ENCODE peak calls at places on chromosome 12, in five cellular contexts. U, I, Z, G and S are unnamed samples.

GRCh38 chr12:91964501-91964900 is 181.1 kb downstream of the BTG1 start:
- DNase-seq in U (no peak), I (no peak), Z (peak; percentile 44), G (no peak), S (no peak)

GRCh38 chr12:53495903-53496751 is 3.1 kb downstream of the MAP3K12 start:
- DNase-seq in U (no peak), I (no peak), Z (peak; percentile 46), G (peak; percentile 65), S (no peak)

GRCh38 chr12:119784673-119785072 is 92.4 kb downstream of the CIT start:
- DNase-seq in U (no peak), I (no peak), Z (no peak), G (no peak), S (no peak)

GRCh38 chr12:75760481-75761324 is 249.3 kb upstream of the KRR1 start:
- DNase-seq in U (peak; percentile 55), I (no peak), Z (no peak), G (no peak), S (peak; percentile 83)

GRCh38 chr12:105423921-105424320 is 93.4 kb downstream of the C12orf75 start:
- DNase-seq in U (peak; percentile 40), I (no peak), Z (no peak), G (peak; percentile 43), S (no peak)

GRCh38 chr12:43338848-43339526 is 213.0 kb downstream of the ADAMTS20 start:
- DNase-seq in U (no peak), I (peak; percentile 76), Z (peak; percentile 77), G (no peak), S (no peak)

GRCh38 chr12:104793280-104793679 is 164.8 kb downstream of the SLC41A2 start:
- DNase-seq in U (no peak), I (no peak), Z (peak; percentile 90), G (no peak), S (no peak)

GRCh38 chr12:34290191-34290995 is 268.1 kb downstream of the ALG10 start:
- DNase-seq in U (no peak), I (no peak), Z (no peak), G (no peak), S (no peak)

GRCh38 chr12:125203145-125203765 is 138.0 kb downstream of the AACS start:
- DNase-seq in U (peak; percentile 77), I (no peak), Z (no peak), G (peak; percentile 34), S (peak; percentile 75)

GRCh38 chr12:10623131-10623530 is 9.7 kb upstream of the MAGOHB start:
- DNase-seq in U (no peak), I (no peak), Z (no peak), G (no peak), S (no peak)

GRCh38 chr12:99619389-99620158 is 28.0 kb upstream of the GARIN6 start:
- DNase-seq in U (peak; percentile 92), I (peak; percentile 66), Z (peak; percentile 40), G (peak; percentile 9), S (peak; percentile 67)

GRCh38 chr12:42705863-42706262 is 116.3 kb upstream of the PRICKLE1 start:
- DNase-seq in U (no peak), I (no peak), Z (peak; percentile 99), G (no peak), S (no peak)

GRCh38 chr12:32641287-32641901 is 37.7 kb upstream of the DNM1L start:
- DNase-seq in U (no peak), I (no peak), Z (no peak), G (no peak), S (no peak)

GRCh38 chr12:64169999-64170398 is 52.1 kb downstream of the KICS2 start:
- DNase-seq in U (no peak), I (no peak), Z (peak; percentile 41), G (no peak), S (no peak)

GRCh38 chr12:124655317-124656213 is 88.2 kb upstream of the NCOR2 start:
- DNase-seq in U (no peak), I (no peak), Z (peak; percentile 97), G (no peak), S (no peak)

GRCh38 chr12:45611061-45611460 is 118.4 kb upstream of the ARID2 start:
- DNase-seq in U (no peak), I (no peak), Z (no peak), G (no peak), S (no peak)

GRCh38 chr12:93622485-93622884 is 50.0 kb downstream of the SOCS2 start:
- DNase-seq in U (no peak), I (no peak), Z (peak; percentile 79), G (no peak), S (no peak)

GRCh38 chr12:23771230-23771949 is 178.1 kb downstream of the SOX5 start:
- DNase-seq in U (no peak), I (no peak), Z (peak; percentile 21), G (no peak), S (no peak)

GRCh38 chr12:75481013-75481705 is 604 bp downstream of the GLIPR1 start:
- DNase-seq in U (peak; percentile 76), I (peak; percentile 40), Z (no peak), G (no peak), S (peak; percentile 57)

GRCh38 chr12:5396541-5396940 is 35.4 kb upstream of the NTF3 start:
- DNase-seq in U (no peak), I (no peak), Z (no peak), G (no peak), S (no peak)

GRCh38 chr12:54411398-54412241 is 7.4 kb downstream of the ITGA5 start:
- DNase-seq in U (peak; percentile 74), I (no peak), Z (peak; percentile 92), G (peak; percentile 76), S (peak; percentile 57)

GRCh38 chr12:104168596-104168995 is 30.6 kb upstream of the NFYB start:
- DNase-seq in U (no peak), I (no peak), Z (no peak), G (no peak), S (no peak)

GRCh38 chr12:89040146-89040964 is 311.9 kb downstream of the DUSP6 start:
- DNase-seq in U (no peak), I (peak; percentile 98), Z (peak; percentile 48), G (no peak), S (peak; percentile 57)

DNA sequence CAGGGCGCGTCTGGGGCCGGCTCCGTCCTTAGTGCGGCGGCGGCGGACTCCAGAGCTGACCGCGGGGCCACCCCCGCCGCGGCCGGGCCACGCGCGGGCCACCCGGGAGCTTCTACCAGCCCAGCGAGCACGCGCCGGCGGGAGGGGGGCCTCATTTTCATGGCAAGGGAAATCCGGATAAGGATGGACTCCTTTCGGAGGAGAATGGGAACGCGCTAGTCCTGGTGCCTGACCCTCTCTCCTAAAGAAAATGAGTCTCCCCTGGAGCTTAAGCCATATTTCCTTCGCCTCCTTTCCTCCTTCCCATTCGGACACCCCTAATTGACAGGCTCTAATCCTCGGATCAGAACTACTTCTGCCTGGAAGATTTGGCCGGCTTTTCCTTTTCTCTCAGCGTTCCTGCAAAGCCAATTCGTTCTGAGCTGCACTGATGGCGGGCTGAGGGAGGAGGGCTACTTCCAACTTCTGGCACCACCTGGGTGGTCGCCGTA is 81.8 kb upstream of the HMGA2 start:
- DNase-seq in U (no peak), I (no peak), Z (peak; percentile 51), G (no peak), S (no peak)
- H3K4me3 ChIP-seq in U (no peak overlapping the region), I (no peak overlapping the region), Z (peak overlapping the region; percentile 67), G (no peak overlapping the region), S (no peak overlapping the region)

GRCh38 chr12:51598156-51598555 is 7.1 kb downstream of the SCN8A start:
- DNase-seq in U (no peak), I (no peak), Z (no peak), G (no peak), S (no peak)

GRCh38 chr12:51600721-51601120 is 9.7 kb downstream of the SCN8A start:
- DNase-seq in U (no peak), I (no peak), Z (no peak), G (no peak), S (no peak)

GRCh38 chr12:51601241-51601640 is 10.2 kb downstream of the SCN8A start:
- DNase-seq in U (no peak), I (no peak), Z (no peak), G (no peak), S (no peak)
- H3K79me2 ChIP-seq in U (no peaks in the 10 kb centered on the region), I (no peaks in the 10 kb centered on the region), Z (peaks cover 48% of the 10 kb centered on the region), G (no peaks in the 10 kb centered on the region), S (no peaks in the 10 kb centered on the region)

GRCh38 chr12:106445053-106445452 is 87.5 kb downstream of the POLR3B start:
- DNase-seq in U (no peak), I (no peak), Z (no peak), G (no peak), S (no peak)

GRCh38 chr12:106442575-106442974 is 85.0 kb downstream of the POLR3B start:
- DNase-seq in U (no peak), I (no peak), Z (no peak), G (no peak), S (no peak)

GRCh38 chr12:106446429-106447092 is 89.0 kb downstream of the POLR3B start:
- DNase-seq in U (no peak), I (no peak), Z (peak; percentile 24), G (no peak), S (no peak)

GRCh38 chr12:106445981-106446380 is 88.4 kb downstream of the POLR3B start:
- DNase-seq in U (no peak), I (no peak), Z (no peak), G (no peak), S (no peak)
- H3K4me3 ChIP-seq in U (no peak overlapping the region), I (no peak overlapping the region), Z (no peak overlapping the region), G (no peak overlapping the region), S (no peak overlapping the region)

DNA sequence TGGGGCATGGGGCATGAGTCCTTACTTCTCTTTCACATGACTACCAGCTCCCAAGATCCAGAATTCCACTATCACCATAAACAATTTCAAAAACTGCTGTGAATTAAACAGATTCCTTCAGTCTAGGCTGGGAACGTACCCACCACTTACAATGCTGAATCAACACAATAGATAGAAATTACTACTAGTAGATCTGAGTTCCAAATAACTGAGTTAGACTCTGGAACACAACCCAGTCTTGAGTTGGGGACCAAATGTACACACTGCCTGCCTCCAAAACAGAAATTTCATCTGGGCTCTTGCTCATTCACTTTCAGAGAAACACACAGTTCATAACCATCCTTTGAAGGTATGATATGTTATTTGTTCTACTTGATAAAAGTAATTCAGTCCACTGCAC is 8.9 kb downstream of the CORO1C start:
- DNase-seq in U (no peak), I (no peak), Z (peak; percentile 35), G (no peak), S (no peak)
- H3K79me2 ChIP-seq in U (no peaks in the 10 kb centered on the region), I (peaks cover 99% of the 10 kb centered on the region), Z (peaks cover 96% of the 10 kb centered on the region), G (peaks cover 100% of the 10 kb centered on the region), S (peaks cover 89% of the 10 kb centered on the region)

GRCh38 chr12:56486694-56487093 is 1.3 kb downstream of the GLS2 start:
- DNase-seq in U (no peak), I (no peak), Z (no peak), G (no peak), S (no peak)
- H3K4me3 ChIP-seq in U (no peak overlapping the region), I (no peak overlapping the region), Z (no peak overlapping the region), G (no peak overlapping the region), S (no peak overlapping the region)

DNA sequence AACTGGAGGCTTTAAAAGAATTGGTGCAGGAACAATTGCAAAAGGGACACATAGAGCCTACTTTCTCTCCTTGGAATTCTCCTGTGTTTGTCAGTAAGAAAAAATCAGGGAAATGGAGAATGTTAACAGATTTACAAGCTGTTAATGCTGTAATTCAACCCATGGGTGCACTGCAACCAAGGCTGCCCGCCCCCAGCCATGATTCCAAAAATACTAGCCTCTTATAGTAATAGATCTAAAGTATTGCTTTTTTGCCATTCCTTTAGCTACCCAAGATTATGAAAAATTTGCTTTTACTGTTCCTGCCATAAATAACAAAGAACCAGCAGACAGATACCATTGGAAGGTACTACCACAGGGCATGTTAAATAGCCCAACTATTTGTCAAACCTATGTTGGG is 15.3 kb upstream of the OR8S1 start:
- DNase-seq in U (no peak), I (no peak), Z (no peak), G (no peak), S (no peak)
- H3K79me2 ChIP-seq in U (no peaks in the 10 kb centered on the region), I (no peaks in the 10 kb centered on the region), Z (no peaks in the 10 kb centered on the region), G (no peaks in the 10 kb centered on the region), S (no peaks in the 10 kb centered on the region)

GRCh38 chr12:1034726-1035457 is 43.9 kb downstream of the ERC1 start:
- DNase-seq in U (no peak), I (no peak), Z (no peak), G (no peak), S (no peak)
- H3K4me3 ChIP-seq in U (no peak overlapping the region), I (no peak overlapping the region), Z (no peak overlapping the region), G (no peak overlapping the region), S (no peak overlapping the region)